ENCODE peak calls at places on chromosomes 3 and 15, in nine cellular contexts. T, Y, A, I, U, O, E, M and V are unnamed samples.

GRCh38 chr3:33883538-33884203 is 85.2 kb downstream of the PDCD6IP start:
- DNase-seq in T (peak), Y (peak), A (peak), I (no peak), U (no peak), O (peak), E (no peak), M (no peak), V (no peak)

GRCh38 chr3:158379517-158379916 is 191.5 kb upstream of the MLF1 start:
- DNase-seq in T (no peak), Y (no peak), A (no peak), I (no peak), U (no peak), O (peak), E (no peak), M (no peak), V (no peak)

GRCh38 chr3:196073188-196073838 is 8.6 kb downstream of the TFRC start:
- DNase-seq in T (peak), Y (peak), A (peak), I (no peak), U (no peak), O (peak), E (peak), M (peak), V (no peak)

GRCh38 chr3:59056706-59057105 is 6.9 kb upstream of the CFAP20DC start:
- DNase-seq in T (no peak), Y (no peak), A (no peak), I (no peak), U (no peak), O (no peak), E (no peak), M (no peak), V (no peak)

GRCh38 chr3:51375136-51375535 is 10.0 kb upstream of the MANF start:
- DNase-seq in T (no peak), Y (no peak), A (no peak), I (no peak), U (no peak), O (no peak), E (no peak), M (no peak), V (no peak)

GRCh38 chr3:11059090-11059798 is 66.7 kb downstream of the SLC6A1 start:
- DNase-seq in T (peak), Y (peak), A (peak), I (no peak), U (peak), O (peak), E (no peak), M (peak), V (peak)

GRCh38 chr3:150376001-150376848 is 31.9 kb upstream of the TSC22D2 start:
- DNase-seq in T (no peak), Y (no peak), A (peak), I (no peak), U (no peak), O (peak), E (no peak), M (no peak), V (no peak)

GRCh38 chr3:115648559-115648958 is 25.2 kb downstream of the GAP43 start:
- DNase-seq in T (no peak), Y (no peak), A (no peak), I (no peak), U (no peak), O (no peak), E (no peak), M (no peak), V (no peak)

GRCh38 chr3:5581743-5582142 is 394.2 kb downstream of the EDEM1 start:
- DNase-seq in T (no peak), Y (no peak), A (no peak), I (no peak), U (no peak), O (no peak), E (no peak), M (no peak), V (no peak)

GRCh38 chr3:154304936-154305335 is 19.4 kb downstream of the DHX36 start:
- DNase-seq in T (no peak), Y (no peak), A (no peak), I (no peak), U (no peak), O (no peak), E (no peak), M (no peak), V (no peak)

GRCh38 chr3:148723591-148723990 is 25.9 kb downstream of the AGTR1 start:
- DNase-seq in T (no peak), Y (no peak), A (no peak), I (no peak), U (no peak), O (no peak), E (no peak), M (no peak), V (no peak)

GRCh38 chr3:177284383-177284881 is 87.2 kb upstream of the TBL1XR1 start:
- DNase-seq in T (peak), Y (peak), A (peak), I (no peak), U (peak), O (peak), E (no peak), M (peak), V (peak)

GRCh38 chr15:98683821-98684220 is 35.5 kb downstream of the IGF1R start:
- DNase-seq in T (no peak), Y (no peak), A (no peak), I (no peak), U (no peak), O (no peak), E (no peak), M (no peak), V (no peak)

GRCh38 chr15:90209591-90209990 is 8.5 kb downstream of the SEMA4B start:
- DNase-seq in T (no peak), Y (no peak), A (no peak), I (no peak), U (no peak), O (no peak), E (no peak), M (no peak), V (no peak)

GRCh38 chr3:184261270-184262165 is at the start of gene CAMK2N2:
- DNase-seq in T (peak), Y (peak), A (peak), I (no peak), U (peak), O (peak), E (peak), M (no peak), V (no peak)

GRCh38 chr15:40291088-40291574 is 8.3 kb upstream of the ANKRD63 start:
- DNase-seq in T (peak), Y (no peak), A (peak), I (no peak), U (no peak), O (peak), E (no peak), M (peak), V (no peak)

DNA sequence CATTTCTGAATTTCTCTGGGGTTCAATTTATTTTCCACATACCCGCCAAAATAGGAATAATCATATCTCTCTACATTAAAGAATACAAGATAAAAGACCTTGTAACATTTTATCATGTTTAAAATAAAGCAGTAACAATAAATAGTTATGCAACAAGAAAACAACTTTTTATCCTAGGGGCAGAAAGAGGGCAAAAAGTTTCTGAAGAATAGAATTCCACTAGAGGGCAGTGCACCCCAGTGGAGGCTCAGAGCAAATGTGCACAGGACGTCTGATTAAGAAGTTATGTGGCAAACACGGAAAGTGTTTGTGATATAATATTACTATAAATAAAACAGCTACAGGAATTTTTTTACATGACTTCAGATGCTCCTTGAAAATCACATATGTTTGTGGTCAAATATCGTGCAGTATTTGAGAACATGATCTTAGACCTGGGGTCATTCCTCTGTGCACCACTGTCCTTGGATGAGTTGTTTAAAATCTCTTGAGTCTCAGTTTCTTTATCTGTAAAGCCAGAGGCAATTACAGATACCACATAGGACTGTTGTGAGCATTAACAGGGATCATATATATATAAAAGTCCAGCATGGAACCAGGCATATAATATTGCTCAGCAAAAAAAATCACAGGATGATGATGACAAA is 13.2 kb upstream of the PIK3R4 start:
- DNase-seq in T (peak), Y (peak), A (peak), I (no peak), U (peak), O (peak), E (peak), M (no peak), V (peak)
- TF ChIP-seq CTCF in T (peak), Y (peak), A (peak), I (peak), U (peak), O (peak), E (peak), M (peak), V (peak)

GRCh38 chr3:15631426-15632211 is 30.1 kb downstream of the BTD start:
- DNase-seq in T (no peak), Y (no peak), A (no peak), I (no peak), U (no peak), O (no peak), E (no peak), M (no peak), V (no peak)

GRCh38 chr3:15632212-15632580 is 30.7 kb downstream of the BTD start:
- DNase-seq in T (no peak), Y (no peak), A (no peak), I (no peak), U (no peak), O (no peak), E (no peak), M (no peak), V (no peak)

GRCh38 chr3:15634671-15635661 is 33.4 kb downstream of the BTD start:
- DNase-seq in T (no peak), Y (no peak), A (peak), I (no peak), U (peak), O (no peak), E (no peak), M (peak), V (no peak)

GRCh38 chr3:15633766-15634588 is 32.4 kb downstream of the BTD start:
- DNase-seq in T (no peak), Y (no peak), A (no peak), I (no peak), U (no peak), O (no peak), E (no peak), M (no peak), V (no peak)

GRCh38 chr3:15633159-15633558 is 31.6 kb downstream of the BTD start:
- DNase-seq in T (no peak), Y (no peak), A (no peak), I (no peak), U (no peak), O (no peak), E (no peak), M (no peak), V (no peak)
- H3K27ac ChIP-seq in T (no peak), Y (peak), A (peak), I (peak), U (peak), O (no peak), E (no peak), M (peak), V (no peak)

DNA sequence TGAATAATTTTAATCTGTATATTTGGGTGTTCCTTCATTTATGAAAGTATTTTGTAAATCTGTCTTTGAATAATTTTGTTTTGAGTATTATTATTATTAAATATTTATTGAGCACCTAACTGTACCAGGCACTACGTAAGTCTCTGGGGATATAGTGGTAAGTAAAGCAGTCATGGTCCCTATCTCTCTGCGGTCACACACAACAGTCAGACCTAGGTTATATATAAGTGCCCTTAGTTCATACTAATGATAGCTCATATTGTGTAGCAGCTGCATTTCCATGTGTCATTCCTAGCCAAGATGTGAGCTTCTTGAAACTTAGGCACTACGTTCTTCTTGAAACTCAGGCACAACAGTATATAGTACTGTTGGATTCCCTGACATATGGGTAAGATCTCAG is 12.4 kb downstream of the NKTR start:
- DNase-seq in T (no peak), Y (no peak), A (no peak), I (no peak), U (no peak), O (no peak), E (no peak), M (no peak), V (no peak)
- H3K4me3 ChIP-seq in T (no peak), Y (no peak), A (no peak), I (no peak), U (no peak), O (no peak), E (no peak), M (no peak), V (no peak)

DNA sequence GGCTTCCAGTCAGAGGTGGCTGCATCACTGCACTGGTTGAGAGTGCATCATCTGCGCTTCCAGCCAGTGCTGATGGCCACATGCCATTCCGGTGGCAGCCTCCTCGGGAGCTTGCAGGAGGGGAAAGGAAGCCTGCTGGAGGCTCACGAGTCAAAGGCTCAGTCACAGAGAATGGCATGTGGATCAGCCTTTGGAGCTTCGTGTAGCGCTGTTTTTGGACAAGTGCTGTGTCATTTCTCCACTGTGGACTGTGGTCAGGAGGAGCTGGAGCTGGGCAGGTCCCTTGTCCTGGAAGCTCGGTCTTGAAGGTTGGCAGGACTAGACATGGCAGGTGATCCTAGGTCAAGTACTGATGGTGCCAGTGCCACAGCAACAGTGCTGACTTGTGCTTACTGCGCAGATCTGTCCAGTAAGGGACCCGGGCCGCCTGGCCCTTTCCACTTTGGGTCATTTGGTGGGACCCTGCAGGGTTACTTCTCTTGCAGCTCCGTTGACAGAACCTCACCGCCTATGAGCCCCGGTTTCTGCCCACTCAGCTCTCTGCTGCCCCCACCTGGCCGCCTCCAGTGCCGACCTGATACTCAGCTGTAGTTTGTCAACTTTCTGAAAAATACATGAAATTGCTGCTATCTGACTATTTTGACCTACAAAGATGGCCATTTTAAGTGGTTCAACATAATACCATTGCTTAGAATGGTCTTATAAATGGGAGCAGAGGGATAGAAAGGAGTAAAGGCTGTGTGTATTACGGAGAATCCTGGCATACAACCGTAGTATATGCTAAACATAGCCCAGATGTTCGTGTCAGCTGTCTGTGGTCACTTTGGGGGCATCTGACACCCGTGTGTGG is 27.6 kb upstream of the TRPM1 start:
- DNase-seq in T (peak), Y (peak), A (peak), I (peak), U (peak), O (peak), E (peak), M (peak), V (peak)
- TF ChIP-seq CTCF in T (peak), Y (peak), A (peak), I (peak), U (peak), O (peak), E (peak), M (peak), V (peak)

GRCh38 chr3:73999501-73999900 is 374.8 kb upstream of the PDZRN3 start:
- DNase-seq in T (no peak), Y (no peak), A (no peak), I (no peak), U (no peak), O (no peak), E (no peak), M (no peak), V (no peak)

GRCh38 chr3:74001481-74001880 is 376.7 kb upstream of the PDZRN3 start:
- DNase-seq in T (no peak), Y (no peak), A (no peak), I (no peak), U (no peak), O (no peak), E (no peak), M (no peak), V (no peak)

GRCh38 chr3:74003712-74004111 is 379.0 kb upstream of the PDZRN3 start:
- DNase-seq in T (no peak), Y (no peak), A (no peak), I (no peak), U (no peak), O (no peak), E (no peak), M (no peak), V (no peak)

DNA sequence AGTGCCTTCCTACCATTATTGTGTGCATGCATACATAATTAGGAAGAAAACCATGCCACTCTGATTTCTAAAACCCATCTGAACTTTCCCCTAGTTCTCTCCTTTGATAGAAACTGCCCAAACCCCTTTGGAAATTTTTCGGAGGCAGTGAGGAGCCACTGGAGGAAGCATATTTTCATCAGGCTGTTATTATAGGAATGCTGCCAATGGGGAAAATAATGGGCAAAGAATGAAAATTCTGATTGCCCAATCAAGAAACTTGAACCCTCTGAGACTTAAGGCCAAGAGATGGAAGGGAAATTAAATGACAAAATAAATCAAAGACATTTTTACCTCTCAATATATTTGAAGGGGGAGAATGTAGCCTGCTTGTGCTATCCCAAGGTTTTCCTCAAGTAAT is 376.0 kb upstream of the PDZRN3 start:
- DNase-seq in T (no peak), Y (no peak), A (no peak), I (no peak), U (no peak), O (no peak), E (no peak), M (no peak), V (no peak)
- H3K27ac ChIP-seq in T (no peak), Y (no peak), A (no peak), I (no peak), U (no peak), O (no peak), E (no peak), M (no peak), V (no peak)

DNA sequence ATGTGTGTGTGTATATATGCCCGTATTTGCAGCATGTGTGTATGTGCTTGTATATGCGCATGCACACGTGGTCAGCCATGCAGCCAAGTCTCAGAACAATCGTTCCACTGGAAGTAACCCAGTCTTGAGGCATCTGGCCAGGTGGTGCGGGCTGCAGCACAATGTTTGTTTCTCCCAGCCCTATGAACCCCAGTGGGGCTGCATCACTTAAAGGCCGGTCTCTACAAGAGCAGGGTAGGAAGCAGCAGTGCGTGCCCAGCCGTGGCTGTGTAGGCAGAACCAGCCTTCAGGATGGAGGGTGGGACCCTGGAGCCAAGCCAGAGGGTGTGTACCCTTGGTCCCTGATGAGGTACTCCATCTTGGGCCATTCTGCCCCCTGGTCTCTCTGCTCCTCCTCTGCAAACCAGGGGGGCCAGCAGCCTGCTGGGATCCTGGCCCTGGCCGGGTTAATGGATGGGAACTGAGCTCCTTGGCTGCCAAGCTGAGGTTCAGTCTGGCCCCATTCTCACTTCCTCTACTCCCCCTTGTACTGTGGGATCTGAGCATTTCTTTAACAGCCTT is 11.8 kb downstream of the KLF13 start:
- DNase-seq in T (no peak), Y (no peak), A (no peak), I (no peak), U (peak), O (no peak), E (no peak), M (peak), V (no peak)
- H3K4me3 ChIP-seq in T (no peak), Y (peak), A (no peak), I (no peak), U (no peak), O (no peak), E (no peak), M (no peak), V (no peak)

DNA sequence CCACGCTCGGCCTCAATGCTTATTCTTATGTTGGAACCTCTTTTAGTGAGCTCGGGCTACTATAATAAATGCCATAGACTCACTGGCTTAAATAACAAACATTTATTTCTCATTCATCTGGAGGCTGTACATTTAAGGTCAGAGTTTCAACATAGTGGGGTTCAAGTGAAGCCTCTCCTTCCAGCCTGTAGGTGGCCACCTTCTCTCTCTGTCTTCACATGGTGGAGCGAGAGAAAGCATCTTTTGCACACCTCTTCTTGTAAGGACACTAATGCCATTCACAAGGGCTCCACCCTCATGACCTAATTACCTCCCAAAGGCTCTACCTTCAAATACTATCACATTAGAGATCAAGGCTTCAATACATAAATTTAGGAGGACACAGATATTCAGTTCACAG is 520.3 kb upstream of the EPHA6 start:
- DNase-seq in T (no peak), Y (no peak), A (no peak), I (no peak), U (no peak), O (no peak), E (no peak), M (no peak), V (no peak)
- TF ChIP-seq CTCF in T (no peak), Y (no peak), A (no peak), I (no peak), U (no peak), O (no peak), E (no peak), M (no peak), V (no peak)

GRCh38 chr3:41961061-41961749 is 698 bp downstream of the ULK4 start:
- DNase-seq in T (peak), Y (peak), A (peak), I (peak), U (peak), O (peak), E (peak), M (peak), V (no peak)
- H3K27ac ChIP-seq in T (peak), Y (peak), A (peak), I (peak), U (peak), O (peak), E (peak), M (peak), V (peak)